ENCODE peak calls at places on chromosomes 4 and X, in six cellular contexts. P, S, Q, W, U and G are unnamed samples.
A peak's percentile ranks its signal among the peaks of the same experiment; 100 is the strongest.

GRCh38 chr4:134865675-134866074 is 664.1 kb upstream of the PABPC4L start:
- DNase-seq in P (no peak), S (no peak), Q (no peak), W (no peak), U (no peak), G (no peak)

GRCh38 chr4:2875556-2875955 is 31.9 kb downstream of the ADD1 start:
- DNase-seq in P (no peak), S (no peak), Q (no peak), W (no peak), U (no peak), G (no peak)

GRCh38 chr4:122131562-122132157 is 20.5 kb upstream of the BLTP1 start:
- DNase-seq in P (no peak), S (no peak), Q (no peak), W (no peak), U (no peak), G (no peak)

GRCh38 chrX:44043496-44043895 is 70.3 kb upstream of the NDP start:
- DNase-seq in P (no peak), S (no peak), Q (no peak), W (no peak), U (no peak), G (no peak)

GRCh38 chrX:31112226-31112999 is 40.6 kb upstream of the FTHL17 start:
- DNase-seq in P (no peak), S (no peak), Q (no peak), W (no peak), U (no peak), G (no peak)

GRCh38 chrX:3518870-3519269 is 172.4 kb upstream of the MXRA5 start:
- DNase-seq in P (peak; percentile 93), S (no peak), Q (peak; percentile 95), W (peak; percentile 22), U (peak; percentile 86), G (no peak)

GRCh38 chrX:261167-261857 is 19.9 kb upstream of the PLCXD1 start:
- DNase-seq in P (no peak), S (no peak), Q (no peak), W (no peak), U (peak; percentile 82), G (no peak)

GRCh38 chrX:10173331-10173900 is 16.6 kb downstream of the CLCN4 start:
- DNase-seq in P (peak; percentile 77), S (no peak), Q (peak; percentile 54), W (no peak), U (no peak), G (peak; percentile 65)

GRCh38 chr4:16484711-16485110 is 258.4 kb upstream of the TAPT1 start:
- DNase-seq in P (no peak), S (no peak), Q (no peak), W (no peak), U (no peak), G (no peak)

GRCh38 chr4:28443786-28444412 is 1583.3 kb downstream of the STIM2 start:
- DNase-seq in P (no peak), S (no peak), Q (no peak), W (no peak), U (no peak), G (no peak)

GRCh38 chr4:63170923-63171322 is 1238.3 kb downstream of the TECRL start:
- DNase-seq in P (no peak), S (no peak), Q (no peak), W (no peak), U (no peak), G (no peak)

GRCh38 chrX:21926527-21927278 is 13.8 kb upstream of the SMS start:
- DNase-seq in P (peak; percentile 85), S (no peak), Q (peak; percentile 85), W (no peak), U (no peak), G (no peak)

GRCh38 chr4:95571577-95571976 is 22.8 kb upstream of the UNC5C start:
- DNase-seq in P (no peak), S (no peak), Q (no peak), W (no peak), U (no peak), G (no peak)

GRCh38 chr4:17059192-17059634 is 160.8 kb upstream of the LDB2 start:
- DNase-seq in P (peak; percentile 95), S (no peak), Q (peak; percentile 50), W (no peak), U (no peak), G (no peak)

GRCh38 chrX:71632923-71633657 is 14.8 kb upstream of the CXCR3 start:
- DNase-seq in P (no peak), S (no peak), Q (no peak), W (no peak), U (no peak), G (no peak)